ENCODE peak calls at places on chromosomes 7 and 10, in five cellular contexts. X, J, F, C and B are unnamed samples.

GRCh38 chr7:125136341-125136740 is 206.7 kb upstream of the POT1 start:
- DNase-seq in X (no peak), J (no peak), F (no peak), C (no peak), B (no peak)

GRCh38 chr10:108393111-108393510 is 1228.6 kb upstream of the SORCS1 start:
- DNase-seq in X (no peak), J (no peak), F (peak; percentile 25), C (no peak), B (no peak)

GRCh38 chr10:123043409-123043925 is 34.7 kb downstream of the ACADSB start:
- DNase-seq in X (no peak), J (peak; percentile 58), F (peak; percentile 64), C (no peak), B (no peak)

GRCh38 chr7:51318886-51319579 is 2.4 kb upstream of the COBL start:
- DNase-seq in X (no peak), J (no peak), F (no peak), C (no peak), B (no peak)

GRCh38 chr10:102776779-102777417 is 33.1 kb downstream of the WBP1L start:
- DNase-seq in X (peak; percentile 64), J (no peak), F (peak; percentile 96), C (no peak), B (peak; percentile 84)

GRCh38 chr7:101608772-101609713 is 20.1 kb downstream of the MYL10 start:
- DNase-seq in X (no peak), J (no peak), F (no peak), C (peak; percentile 80), B (peak; percentile 81)

GRCh38 chr10:119412244-119412750 is 130.2 kb downstream of the RGS10 start:
- DNase-seq in X (peak; percentile 84), J (no peak), F (peak; percentile 95), C (no peak), B (peak; percentile 85)

GRCh38 chr7:94003446-94004023 is 620 bp downstream of the BET1 start:
- DNase-seq in X (no peak), J (peak; percentile 46), F (no peak), C (no peak), B (no peak)

GRCh38 chr10:124214610-124215009 is 121.2 kb upstream of the CHST15 start:
- DNase-seq in X (no peak), J (no peak), F (no peak), C (no peak), B (no peak)

GRCh38 chr10:75094465-75094864 is 17.0 kb upstream of the SAMD8 start:
- DNase-seq in X (no peak), J (no peak), F (no peak), C (no peak), B (no peak)

GRCh38 chr10:25017247-25017590 is 807 bp downstream of the THNSL1 start:
- DNase-seq in X (no peak), J (peak; percentile 13), F (no peak), C (no peak), B (no peak)

GRCh38 chr10:102770108-102770482 is 26.3 kb downstream of the WBP1L start:
- DNase-seq in X (no peak), J (no peak), F (no peak), C (no peak), B (no peak)

GRCh38 chr10:12509794-12510100 is 160.4 kb downstream of the CAMK1D start:
- DNase-seq in X (no peak), J (no peak), F (no peak), C (no peak), B (no peak)

GRCh38 chr10:126646101-126646500 is 24.4 kb downstream of the C10orf90 start:
- DNase-seq in X (no peak), J (no peak), F (peak; percentile 12), C (no peak), B (no peak)

GRCh38 chr7:35286422-35286821 is 32.5 kb upstream of the TBX20 start:
- DNase-seq in X (no peak), J (no peak), F (peak; percentile 1), C (no peak), B (no peak)

GRCh38 chr10:114401195-114401741 is 3.0 kb downstream of the AFAP1L2 start:
- DNase-seq in X (peak; percentile 55), J (no peak), F (peak; percentile 94), C (no peak), B (no peak)

GRCh38 chr10:73495226-73495883 is 469 bp downstream of the PPP3CB start:
- DNase-seq in X (peak; percentile 92), J (peak; percentile 81), F (peak; percentile 89), C (peak; percentile 92), B (peak; percentile 99)

GRCh38 chr10:43201545-43202131 is 63.4 kb downstream of the CSGALNACT2 start:
- DNase-seq in X (no peak), J (no peak), F (no peak), C (peak; percentile 57), B (no peak)

GRCh38 chr7:139559364-139560105 is 36.0 kb downstream of the CLEC2L start:
- DNase-seq in X (no peak), J (no peak), F (no peak), C (no peak), B (no peak)

GRCh38 chr10:6140141-6140841 is 51.5 kb downstream of the RBM17 start:
- DNase-seq in X (no peak), J (no peak), F (no peak), C (peak; percentile 43), B (peak; percentile 86)

GRCh38 chr7:133575726-133576125 is 322.8 kb downstream of the EXOC4 start:
- DNase-seq in X (no peak), J (no peak), F (peak; percentile 12), C (no peak), B (no peak)

GRCh38 chr7:42254217-42254616 is 17.2 kb upstream of the GLI3 start:
- DNase-seq in X (no peak), J (no peak), F (peak; percentile 72), C (no peak), B (no peak)

GRCh38 chr7:131819891-131820290 is 263.5 kb upstream of the PODXL start:
- DNase-seq in X (no peak), J (no peak), F (no peak), C (no peak), B (no peak)

GRCh38 chr7:15057272-15057671 is 154.7 kb upstream of the DGKB start:
- DNase-seq in X (no peak), J (no peak), F (no peak), C (no peak), B (no peak)

GRCh38 chr7:6480323-6480660 is 32.5 kb upstream of the DAGLB start:
- DNase-seq in X (no peak), J (no peak), F (no peak), C (no peak), B (no peak)

GRCh38 chr10:63707254-63707910 is 186.2 kb downstream of the REEP3 start:
- DNase-seq in X (no peak), J (peak; percentile 75), F (peak; percentile 100), C (no peak), B (no peak)

GRCh38 chr10:124744047-124744687 is at the start of gene FAM53B:
- DNase-seq in X (peak; percentile 89), J (peak; percentile 78), F (peak; percentile 78), C (peak; percentile 93), B (peak; percentile 97)

GRCh38 chr10:130485241-130485957 is 349.2 kb downstream of the GLRX3 start:
- DNase-seq in X (no peak), J (no peak), F (no peak), C (no peak), B (peak; percentile 71)
- H3K9me3 ChIP-seq in X (no peaks in the 10 kb centered on the region), J (no peaks in the 10 kb centered on the region), F (no peaks in the 10 kb centered on the region), C (no peaks in the 10 kb centered on the region), B (no peaks in the 10 kb centered on the region)

GRCh38 chr10:80166581-80167470 is 34.3 kb downstream of the PLAC9 start:
- DNase-seq in X (no peak), J (no peak), F (no peak), C (no peak), B (no peak)

GRCh38 chr10:80164596-80164995 is 32.1 kb downstream of the PLAC9 start:
- DNase-seq in X (no peak), J (no peak), F (no peak), C (no peak), B (no peak)

GRCh38 chr10:80165173-80165572 is 32.6 kb downstream of the PLAC9 start:
- DNase-seq in X (no peak), J (peak; percentile 25), F (peak; percentile 54), C (no peak), B (no peak)

GRCh38 chr10:80161321-80162084 is 29.0 kb downstream of the PLAC9 start:
- DNase-seq in X (no peak), J (no peak), F (no peak), C (no peak), B (no peak)

GRCh38 chr10:80163741-80164341 is 31.3 kb downstream of the PLAC9 start:
- DNase-seq in X (no peak), J (no peak), F (peak; percentile 96), C (no peak), B (no peak)
- H3K4me3 ChIP-seq in X (no peak overlapping the region), J (no peak overlapping the region), F (no peak overlapping the region), C (no peak overlapping the region), B (no peak overlapping the region)

DNA sequence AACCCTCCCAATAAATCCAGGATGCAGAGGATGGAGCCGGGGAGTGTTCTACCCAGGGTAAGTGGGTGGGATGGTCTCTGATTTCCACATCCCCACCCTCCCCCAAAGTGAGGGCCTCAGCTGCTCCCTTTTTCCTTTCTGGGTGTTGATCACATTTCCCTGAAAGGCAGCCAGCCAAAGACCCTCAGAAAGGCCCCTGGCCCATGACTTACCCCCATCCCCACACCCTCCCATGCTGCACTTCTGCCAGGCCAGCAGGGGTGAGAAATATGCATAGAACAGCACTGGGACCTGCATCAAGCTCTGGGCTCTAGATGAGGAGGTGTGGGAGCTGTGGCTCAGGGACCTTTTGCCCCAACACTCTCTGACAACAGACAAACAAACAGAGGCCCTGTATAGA is 927.3 kb upstream of the ZNF722 start:
- DNase-seq in X (no peak), J (no peak), F (no peak), C (no peak), B (no peak)
- H3K9me3 ChIP-seq in X (peaks cover 25% of the 10 kb centered on the region), J (no peaks in the 10 kb centered on the region), F (no peaks in the 10 kb centered on the region), C (no peaks in the 10 kb centered on the region), B (peaks cover 80% of the 10 kb centered on the region)

DNA sequence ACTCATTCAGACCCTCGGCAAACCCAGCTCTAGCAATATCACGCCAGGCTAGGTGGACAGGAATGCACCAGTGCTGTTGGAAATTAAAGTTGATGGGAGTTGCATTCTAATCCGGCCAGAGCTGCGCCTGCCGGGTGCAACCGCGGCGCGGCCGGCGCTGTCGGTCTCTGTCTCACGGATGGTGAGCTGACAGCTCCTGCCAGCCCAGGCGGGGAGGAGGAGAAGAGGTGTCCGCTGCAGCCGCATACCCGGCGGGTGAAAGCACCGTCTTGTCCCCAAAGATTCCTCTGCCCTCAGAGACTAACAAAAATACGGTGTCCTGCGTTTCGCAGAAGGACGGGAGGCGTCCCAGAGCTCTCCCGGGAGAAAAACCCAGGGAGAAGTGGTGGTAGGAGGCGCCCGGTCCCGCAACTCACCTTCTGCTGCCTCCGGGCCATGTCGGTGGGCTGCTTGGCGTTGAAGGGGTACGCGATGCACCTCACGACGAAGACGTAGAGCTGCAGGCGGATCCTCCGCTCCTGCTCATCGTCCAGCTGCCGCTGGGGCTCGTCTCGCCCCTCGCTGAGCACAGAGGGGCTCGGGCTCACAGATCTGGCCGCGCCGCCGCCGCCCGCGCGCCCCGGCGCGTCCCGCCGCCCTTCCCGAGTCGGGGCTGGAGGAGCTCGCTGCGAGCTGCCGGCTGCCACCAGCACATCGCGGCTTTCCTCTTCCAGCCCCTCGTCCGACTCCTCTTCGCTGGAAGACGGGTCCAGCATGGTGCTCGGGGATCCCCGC is 490 bp downstream of the CADPS2 start:
- DNase-seq in X (peak; percentile 61), J (peak; percentile 15), F (peak; percentile 43), C (peak; percentile 76), B (peak; percentile 43)
- H3K4me3 ChIP-seq in X (peak overlapping the region; percentile 81), J (peak overlapping the region; percentile 64), F (peak overlapping the region; percentile 85), C (peak overlapping the region; percentile 76), B (peak overlapping the region; percentile 71)